ENCODE peak calls at places on chromosomes 4 and X, in eight cellular contexts. C is HT-29; Y is NCI-H1092; Z is NCI-H774; D is hypothalamus; E is cardiac muscle cell; B is activated T-cell treated with anti-CD3 and anti-CD28 coated beads for 24 hours; I is stimulated activated CD4-positive, alpha-beta T cell treated with anti-CD3 and anti-CD28 coated beads, Interleukin-1b, Interleukin-23, amount 100 ng/mL, for 24 hours. H is an unnamed sample.

GRCh38 chrX:133983974-133984578 is 1.3 kb downstream of the GPC3 start:
- DNase-seq in E (peak), D (no peak), I (no peak), Z (no peak), B (no peak), Y (no peak), C (no peak), H (no peak)

GRCh38 chr4:4762909-4763814 is 96.3 kb upstream of the MSX1 start:
- DNase-seq in Y (no peak), D (no peak), B (peak), C (no peak), I (peak), E (peak), Z (no peak), H (no peak)

GRCh38 chrX:37922926-37923325 is 75.6 kb upstream of the DYNLT3 start:
- DNase-seq in D (no peak), Z (no peak), E (no peak), C (no peak), Y (no peak), B (no peak), I (no peak), H (no peak)

GRCh38 chr4:38621831-38622230 is 42.2 kb upstream of the KLF3 start:
- DNase-seq in Y (no peak), B (no peak), I (no peak), C (no peak), E (no peak), D (no peak), Z (no peak), H (no peak)

GRCh38 chr4:111031180-111031579 is 408.3 kb upstream of the PITX2 start:
- DNase-seq in D (no peak), B (no peak), Z (no peak), I (no peak), Y (no peak), E (no peak), C (no peak), H (no peak)

GRCh38 chr4:20480161-20480947 is 219.9 kb upstream of the PACRGL start:
- DNase-seq in C (no peak), D (no peak), Z (no peak), Y (no peak), I (no peak), B (no peak), E (peak), H (no peak)

GRCh38 chr4:120053916-120054315 is 12.7 kb downstream of the MAD2L1 start:
- DNase-seq in E (no peak), C (no peak), Z (no peak), B (no peak), D (no peak), Y (no peak), I (no peak), H (no peak)

GRCh38 chr4:101349346-101350064 is 2.2 kb upstream of the PPP3CA start:
- DNase-seq in Y (peak), B (no peak), Z (no peak), D (peak), C (peak), E (no peak), I (no peak), H (no peak)

GRCh38 chrX:34813618-34814017 is 129.0 kb upstream of the FAM47B start:
- DNase-seq in D (no peak), Z (no peak), I (no peak), Y (no peak), B (no peak), E (no peak), C (no peak), H (no peak)

GRCh38 chrX:86047174-86047991 is at the start of gene CHM:
- DNase-seq in E (peak), D (no peak), B (peak), Z (no peak), C (peak), Y (no peak), I (peak), H (peak)

GRCh38 chr4:20255823-20256222 is 4.1 kb downstream of the SLIT2 start:
- DNase-seq in Z (no peak), C (no peak), D (no peak), I (no peak), E (no peak), Y (no peak), B (no peak), H (no peak)

GRCh38 chr4:153781717-153782416 is 7.0 kb downstream of the SFRP2 start:
- DNase-seq in D (no peak), Z (no peak), Y (no peak), E (no peak), C (no peak), B (no peak), I (no peak), H (no peak)

GRCh38 chrX:38879631-38880220 is 78.5 kb downstream of the MID1IP1 start:
- DNase-seq in Z (peak), C (peak), I (no peak), Y (peak), B (no peak), D (no peak), E (no peak), H (no peak)

GRCh38 chr4:95596676-95597075 is 47.9 kb upstream of the UNC5C start:
- DNase-seq in Z (no peak), C (no peak), Y (no peak), D (no peak), B (no peak), I (no peak), E (no peak), H (no peak)

GRCh38 chr4:107988763-107989035 is 990 bp upstream of the HADH start:
- DNase-seq in B (no peak), D (no peak), E (no peak), I (no peak), C (peak), Z (no peak), Y (no peak), H (no peak)

GRCh38 chr4:145531791-145532190 is 50.1 kb downstream of the SMAD1 start:
- DNase-seq in D (no peak), B (no peak), Z (no peak), E (no peak), C (no peak), I (no peak), Y (no peak), H (no peak)

GRCh38 chrX:154396948-154397887 is 959 bp upstream of the RPL10 start:
- DNase-seq in D (peak), B (no peak), Z (peak), E (peak), Y (no peak), C (peak), I (peak), H (peak)

GRCh38 chr4:108851346-108851745 is 88.5 kb upstream of the ETNPPL start:
- DNase-seq in I (no peak), Z (no peak), C (no peak), Y (no peak), D (no peak), B (no peak), E (no peak), H (no peak)

GRCh38 chr4:3193531-3194203 is 55.3 kb upstream of the MSANTD1 start:
- DNase-seq in I (no peak), Z (no peak), B (no peak), D (no peak), C (peak), E (no peak), Y (no peak), H (no peak)

GRCh38 chr4:7415927-7416686 is 18.6 kb downstream of the PSAPL1 start:
- DNase-seq in D (no peak), Z (no peak), C (no peak), I (no peak), E (no peak), Y (no peak), B (no peak), H (no peak)

GRCh38 chr4:127586922-127587571 is 45.7 kb upstream of the INTU start:
- DNase-seq in C (peak), E (peak), D (no peak), Z (no peak), I (no peak), B (no peak), Y (peak), H (no peak)

GRCh38 chrX:23694606-23695005 is 27.3 kb downstream of the PRDX4 start:
- DNase-seq in I (peak), C (peak), Z (peak), E (peak), D (peak), B (peak), Y (peak), H (peak)

GRCh38 chr4:147539959-147540358 is 59.1 kb downstream of the EDNRA start:
- DNase-seq in D (no peak), Y (no peak), I (no peak), E (no peak), C (no peak), Z (no peak), B (no peak), H (no peak)

GRCh38 chr4:126264839-126265238 is 950.1 kb downstream of the FAT4 start:
- DNase-seq in I (no peak), D (no peak), C (no peak), Y (no peak), E (no peak), Z (no peak), B (no peak), H (no peak)

GRCh38 chr4:53778122-53778521 is 186.8 kb upstream of the LNX1 start:
- DNase-seq in E (no peak), Y (no peak), I (no peak), C (no peak), D (no peak), B (no peak), Z (no peak), H (no peak)

GRCh38 chrX:25206761-25207160 is 191.0 kb upstream of the ARX start:
- DNase-seq in I (no peak), D (no peak), B (no peak), E (no peak), C (no peak), Z (no peak), Y (no peak), H (no peak)

GRCh38 chr4:121277194-121278105 is 103.4 kb downstream of the QRFPR start:
- DNase-seq in Z (no peak), C (peak), Y (no peak), D (no peak), B (no peak), I (no peak), E (peak), H (no peak)

GRCh38 chr4:78268607-78269006 is 211.5 kb downstream of the FRAS1 start:
- DNase-seq in Z (no peak), B (no peak), D (no peak), C (no peak), E (no peak), Y (no peak), I (no peak), H (no peak)

GRCh38 chr4:88660446-88661294 is 37.0 kb downstream of the NAP1L5 start:
- DNase-seq in C (no peak), Z (no peak), D (no peak), E (no peak), B (no peak), I (no peak), Y (no peak), H (no peak)

GRCh38 chr4:120088507-120088906 is 21.9 kb upstream of the MAD2L1 start:
- DNase-seq in Y (no peak), Z (no peak), B (no peak), I (no peak), E (no peak), D (no peak), C (no peak), H (no peak)